ENCODE peak calls at places on chromosomes 5 and 9, in eight cellular contexts. I is T-helper 17 cell; B is upper lobe of right lung; H is A549; L is stimulated activated naive CD8-positive, alpha-beta T cell treated with anti-CD3 and anti-CD28 coated beads, Interleukin-15, amount 100 ng/mL, for 72 hours; P is activated CD8-positive, alpha-beta T cell treated with anti-CD3 and anti-CD28 coated beads for 36 hours; T is naive thymus-derived CD8-positive, alpha-beta T cell; E is IMR-90. N is an unnamed sample.

GRCh38 chr5:35092703-35093102 is 45.0 kb upstream of the AGXT2 start:
- ATAC-seq in I (no peak), B (no peak), H (no peak), L (no peak), P (no peak), T (no peak), E (no peak), N (no peak)

GRCh38 chr5:2657151-2657550 is 94.3 kb downstream of the IRX2 start:
- ATAC-seq in I (no peak), B (no peak), H (no peak), L (no peak), P (no peak), T (no peak), E (no peak), N (no peak)

GRCh38 chr9:120571443-120572257 is 8.3 kb downstream of the CDK5RAP2 start:
- ATAC-seq in I (no peak), B (peak; percentile 84), H (no peak), L (no peak), P (no peak), T (no peak), E (peak; percentile 85), N (no peak)

GRCh38 chr5:35182541-35183242 is 47.6 kb downstream of the PRLR start:
- ATAC-seq in I (no peak), B (peak; percentile 77), H (no peak), L (peak; percentile 11), P (no peak), T (no peak), E (no peak), N (no peak)

GRCh38 chr5:180166168-180166567 is 42.8 kb downstream of the RASGEF1C start:
- ATAC-seq in I (no peak), B (peak; percentile 85), H (no peak), L (no peak), P (no peak), T (no peak), E (no peak), N (no peak)

GRCh38 chr5:44983006-44983405 is 174.3 kb downstream of the MRPS30 start:
- ATAC-seq in I (no peak), B (no peak), H (no peak), L (no peak), P (no peak), T (no peak), E (no peak), N (no peak)

GRCh38 chr5:65198777-65199120 is 283.0 kb downstream of the ADAMTS6 start:
- ATAC-seq in I (no peak), B (no peak), H (peak; percentile 91), L (no peak), P (no peak), T (no peak), E (peak; percentile 85), N (no peak)

GRCh38 chr5:108641596-108641995 is 106.1 kb upstream of the FER start:
- ATAC-seq in I (no peak), B (no peak), H (no peak), L (no peak), P (no peak), T (no peak), E (no peak), N (no peak)

GRCh38 chr5:141603912-141604311 is 14.9 kb downstream of the DIAPH1 start:
- ATAC-seq in I (no peak), B (no peak), H (peak; percentile 44), L (no peak), P (no peak), T (no peak), E (peak; percentile 9), N (peak; percentile 46)

GRCh38 chr9:71796368-71796767 is 28.1 kb upstream of the CEMIP2 start:
- ATAC-seq in I (peak; percentile 32), B (no peak), H (no peak), L (peak; percentile 74), P (peak; percentile 56), T (peak; percentile 10), E (no peak), N (no peak)

GRCh38 chr5:68381060-68381459 is 165.5 kb downstream of the PIK3R1 start:
- ATAC-seq in I (peak; percentile 75), B (no peak), H (no peak), L (peak; percentile 75), P (peak; percentile 60), T (peak; percentile 28), E (no peak), N (no peak)

GRCh38 chr9:113485761-113486115 is 22.2 kb downstream of the RGS3 start:
- ATAC-seq in I (no peak), B (no peak), H (no peak), L (no peak), P (no peak), T (no peak), E (no peak), N (no peak)

N was measured in esophagus mucosa.